ENCODE peak calls at places on chromosome 10, in five cellular contexts. M is GM12878, R is HCT116, N is HepG2, J is K562. I is an unnamed sample.
A peak's percentile ranks its signal among the peaks of the same experiment; 100 is the strongest.

GRCh38 chr10:73648975-73649829 is 6.6 kb downstream of the SYNPO2L start:
- DNase-seq in J (peak; percentile 94), N (peak; percentile 41), M (no peak), R (no peak), I (no peak)

GRCh38 chr10:70378122-70378521 is 4.3 kb downstream of the LRRC20 start:
- DNase-seq in N (no peak), M (no peak), J (no peak), R (peak; percentile 88), I (no peak)

GRCh38 chr10:74213571-74214162 is 62.6 kb downstream of the ADK start:
- DNase-seq in J (peak; percentile 53), N (peak; percentile 48), R (peak; percentile 35), M (no peak), I (peak; percentile 47)

GRCh38 chr10:91805110-91805825 is 7.0 kb downstream of the TNKS2 start:
- DNase-seq in M (no peak), R (no peak), J (no peak), N (no peak), I (no peak)

GRCh38 chr10:92692085-92692671 is 2.4 kb downstream of the HHEX start:
- DNase-seq in M (no peak), J (no peak), N (no peak), R (no peak), I (peak; percentile 66)

GRCh38 chr10:91642831-91643692 is 10.2 kb upstream of the PPP1R3C start:
- DNase-seq in N (no peak), J (no peak), M (no peak), R (no peak), I (no peak)

GRCh38 chr10:69807122-69807521 is 5.4 kb downstream of the COL13A1 start:
- DNase-seq in N (no peak), R (peak; percentile 45), J (no peak), M (no peak), I (no peak)

GRCh38 chr10:20874261-20874660 is 22.9 kb downstream of the NEBL start:
- DNase-seq in N (no peak), J (no peak), M (no peak), R (no peak), I (no peak)

GRCh38 chr10:48444266-48444665 is 137.8 kb downstream of the MAPK8 start:
- DNase-seq in J (no peak), N (peak; percentile 14), R (peak; percentile 12), M (no peak), I (no peak)

GRCh38 chr10:126598009-126598408 is 72.5 kb downstream of the C10orf90 start:
- DNase-seq in N (peak; percentile 32), R (peak; percentile 38), M (no peak), J (peak; percentile 14), I (peak; percentile 76)

GRCh38 chr10:81995254-81995653 is 120.3 kb downstream of the NRG3 start:
- DNase-seq in J (no peak), M (no peak), R (no peak), N (no peak), I (no peak)

GRCh38 chr10:114551310-114551972 is 106.6 kb downstream of the ABLIM1 start:
- DNase-seq in J (no peak), N (no peak), R (no peak), M (no peak), I (no peak)

GRCh38 chr10:11483189-11484148 is 128.0 kb downstream of the USP6NL start:
- DNase-seq in N (no peak), J (no peak), M (no peak), R (no peak), I (no peak)

GRCh38 chr10:15068802-15069201 is 19.8 kb downstream of the ACBD7 start:
- DNase-seq in N (peak; percentile 15), R (no peak), J (no peak), M (no peak), I (no peak)

GRCh38 chr10:278707-279106 is 143.5 kb downstream of the ZMYND11 start:
- DNase-seq in N (no peak), M (no peak), R (no peak), J (no peak), I (no peak)

GRCh38 chr10:14958872-14959220 is 342 bp upstream of the MEIG1 start:
- DNase-seq in J (no peak), N (no peak), R (no peak), M (no peak), I (no peak)

GRCh38 chr10:48842231-48842630 is 97.4 kb downstream of the LRRC18 start:
- DNase-seq in J (no peak), M (no peak), R (no peak), N (no peak), I (no peak)

GRCh38 chr10:44731271-44731670 is 179.9 kb upstream of the TMEM72 start:
- DNase-seq in M (no peak), J (no peak), R (no peak), N (no peak), I (no peak)

GRCh38 chr10:78448470-78448869 is 414.8 kb downstream of the RPS24 start:
- DNase-seq in N (no peak), M (no peak), R (no peak), J (no peak), I (no peak)

GRCh38 chr10:124993345-124993708 is 51.4 kb downstream of the ZRANB1 start:
- DNase-seq in R (no peak), N (no peak), M (no peak), J (no peak), I (no peak)

GRCh38 chr10:53453196-53453595 is 680.6 kb upstream of the MBL2 start:
- DNase-seq in N (peak; percentile 5), J (no peak), M (no peak), R (no peak), I (no peak)

GRCh38 chr10:70053212-70053895 is 708 bp downstream of the MACROH2A2 start:
- DNase-seq in N (no peak), J (no peak), R (no peak), M (no peak), I (peak; percentile 52)

GRCh38 chr10:22427101-22427500 is 81.8 kb downstream of the SPAG6 start:
- DNase-seq in R (peak; percentile 79), M (no peak), N (no peak), J (peak; percentile 24), I (no peak)

GRCh38 chr10:47454294-47455058 is 29.4 kb downstream of the ANXA8 start:
- DNase-seq in J (no peak), N (no peak), R (no peak), M (no peak), I (no peak)

GRCh38 chr10:116632831-116633600 is 12.3 kb downstream of the PNLIPRP2 start:
- DNase-seq in J (no peak), R (no peak), M (no peak), N (no peak), I (no peak)

GRCh38 chr10:58568428-58568935 is 55.8 kb downstream of the BICC1 start:
- DNase-seq in M (no peak), N (no peak), R (no peak), J (no peak), I (no peak)

GRCh38 chr10:12500406-12501303 is 151.3 kb downstream of the CAMK1D start:
- DNase-seq in R (no peak), J (no peak), M (no peak), N (no peak), I (no peak)

GRCh38 chr10:13567030-13567429 is 19.7 kb upstream of the PRPF18 start:
- DNase-seq in R (no peak), N (no peak), J (no peak), M (no peak), I (no peak)

GRCh38 chr10:90592903-90593302 is 264.9 kb downstream of the HTR7 start:
- DNase-seq in M (peak; percentile 8), R (peak; percentile 68), J (peak; percentile 6), N (peak; percentile 42), I (peak; percentile 74)

DNA sequence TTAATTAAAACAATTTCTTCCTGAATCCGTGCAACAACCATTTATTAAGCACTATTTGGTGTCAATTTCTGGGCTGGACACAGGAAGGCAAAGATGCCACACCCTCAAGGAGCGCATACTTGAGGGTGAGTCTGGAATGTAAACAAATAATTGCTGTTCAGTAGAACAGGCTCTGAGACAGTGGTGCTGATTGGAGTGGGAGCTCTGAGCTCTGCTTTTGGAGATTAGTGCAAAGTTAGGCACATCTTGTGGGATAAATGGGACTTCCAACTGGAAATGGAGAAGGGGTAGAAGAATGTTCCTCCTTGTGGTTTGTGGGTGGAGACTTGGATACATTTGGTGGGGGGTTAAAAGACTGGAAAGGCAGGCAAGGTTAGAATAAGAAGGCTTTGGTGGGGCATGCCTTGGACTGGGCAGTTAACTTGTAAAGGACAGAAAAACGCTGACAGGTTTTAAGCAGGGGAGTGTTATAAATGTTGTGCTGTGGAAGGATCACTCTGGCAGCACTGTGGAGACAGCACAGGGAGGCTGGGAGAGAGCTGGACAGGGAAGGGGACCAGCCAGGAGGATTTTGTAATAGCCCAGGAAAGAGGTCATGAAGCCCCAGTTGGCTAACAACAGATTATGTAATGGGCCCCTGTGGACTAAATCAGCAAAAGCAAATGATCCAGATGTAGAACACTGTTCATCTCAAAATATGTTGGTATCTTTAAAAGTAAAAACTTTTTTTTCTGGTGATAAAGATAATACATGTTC is 80.7 kb downstream of the ZNF365 start:
- DNase-seq in J (no peak), N (no peak), R (no peak), M (no peak), I (no peak)
- TF ChIP-seq SP1 in J (no peak), N (no peak), R (no peak), M (no peak), I (no peak)

DNA sequence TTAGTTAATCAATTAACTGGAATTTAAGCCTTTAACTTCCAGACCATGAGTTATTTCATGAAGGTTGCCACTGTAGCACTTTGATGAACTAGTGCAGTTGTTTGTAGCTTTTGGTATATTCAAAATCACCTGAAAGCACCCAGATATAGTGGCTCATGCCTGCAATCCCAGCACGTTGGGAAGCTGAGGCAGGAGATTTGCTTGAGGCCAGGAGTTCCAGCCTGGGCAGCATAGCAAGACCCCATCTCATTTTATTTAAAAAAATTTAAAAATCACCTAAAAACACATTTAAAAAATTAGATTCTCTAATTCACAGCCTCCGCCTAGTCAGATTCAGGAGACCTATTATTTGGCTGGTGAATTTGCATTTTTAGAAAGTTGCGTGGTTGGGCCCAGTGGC is 9.0 kb downstream of the TBC1D12 start:
- DNase-seq in J (no peak), N (no peak), R (no peak), M (no peak), I (no peak)
- TF ChIP-seq ATF3 in J (no peak), N (no peak), R (no peak), M (no peak), I (no peak)

GRCh38 chr10:28858641-28859040 is 181.3 kb downstream of the BAMBI start:
- DNase-seq in R (no peak), M (no peak), J (no peak), N (no peak), I (no peak)
- TF ChIP-seq SP1 in R (no peak), M (no peak), J (no peak), N (no peak), I (no peak)

DNA sequence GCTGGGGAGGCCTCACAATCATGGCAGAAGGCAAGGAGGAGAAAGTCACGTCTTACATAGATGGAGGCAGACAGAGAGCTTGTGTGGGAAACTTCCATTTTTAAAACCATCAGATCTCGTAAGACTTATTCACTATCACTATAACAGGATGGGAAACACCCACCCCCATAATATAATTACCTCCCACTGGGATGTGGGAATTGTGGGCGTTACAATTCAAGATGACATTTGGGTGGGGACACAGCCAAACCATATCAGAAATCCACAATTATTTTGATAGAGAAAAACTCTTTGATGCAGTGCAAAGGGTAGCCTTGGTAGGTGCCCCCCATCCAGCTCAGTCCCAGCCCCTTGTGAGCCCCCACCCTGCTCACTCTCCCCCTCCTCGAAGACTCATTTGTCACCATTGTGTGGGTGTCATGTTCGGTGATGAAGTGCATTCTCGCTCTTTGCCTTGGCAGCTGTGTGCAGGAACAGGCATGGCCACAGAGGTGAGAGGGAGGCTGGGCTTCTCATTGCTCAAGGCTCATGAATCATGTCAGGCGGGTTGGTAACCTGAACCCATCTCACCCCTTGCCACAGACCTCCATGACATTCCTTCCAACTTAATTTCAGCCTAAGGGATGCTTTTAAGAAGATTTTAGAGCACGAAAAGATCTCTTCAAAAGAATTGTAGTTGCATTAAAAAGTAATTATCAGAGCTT is 75.9 kb downstream of the BUB3 start:
- DNase-seq in J (no peak), M (no peak), R (no peak), N (no peak), I (no peak)
- TF ChIP-seq ATF3 in J (no peak), M (no peak), R (no peak), N (no peak), I (no peak)

I was measured in WTC11.